ENCODE peak calls at places on chromosomes 2 and 18, in four cellular contexts. One of them, this sample, is unnamed.

GRCh38 chr2:162890690-162891311 is 52.2 kb upstream of the KCNH7 start:
- DNase-seq in HepG2: peak; percentile 62
- DNase-seq in GM12878: peak; percentile 11
- DNase-seq in K562: peak; percentile 42
- DNase-seq in this sample: peak; percentile 75

GRCh38 chr2:60884795-60885194 is 3.4 kb downstream of the REL start:
- DNase-seq in K562: no peak
- DNase-seq in HepG2: no peak
- DNase-seq in GM12878: no peak
- DNase-seq in this sample: no peak

GRCh38 chr18:32478317-32478716 is 7.6 kb upstream of the GAREM1 start:
- DNase-seq in K562: no peak
- DNase-seq in GM12878: no peak
- DNase-seq in HepG2: no peak
- DNase-seq in this sample: no peak

GRCh38 chr2:110106642-110107041 is 9.0 kb downstream of the MALL start:
- DNase-seq in K562: no peak
- DNase-seq in HepG2: no peak
- DNase-seq in GM12878: no peak
- DNase-seq in this sample: peak; percentile 58

GRCh38 chr2:43105586-43106562 is 120.5 kb downstream of the ZFP36L2 start:
- DNase-seq in GM12878: peak; percentile 35
- DNase-seq in K562: peak; percentile 81
- DNase-seq in HepG2: peak; percentile 44
- DNase-seq in this sample: peak; percentile 45

GRCh38 chr2:240857039-240858008 is 11.3 kb upstream of the AGXT start:
- DNase-seq in K562: no peak
- DNase-seq in HepG2: peak; percentile 94
- DNase-seq in GM12878: no peak
- DNase-seq in this sample: no peak

GRCh38 chr2:11710632-11711381 is 35.6 kb upstream of the LPIN1 start:
- DNase-seq in HepG2: no peak
- DNase-seq in GM12878: no peak
- DNase-seq in K562: no peak
- DNase-seq in this sample: no peak

GRCh38 chr2:10918661-10919414 is 7.1 kb downstream of the KCNF1 start:
- DNase-seq in GM12878: no peak
- DNase-seq in K562: peak; percentile 41
- DNase-seq in HepG2: no peak
- DNase-seq in this sample: no peak

GRCh38 chr2:170465241-170465640 is 249.9 kb upstream of the SP5 start:
- DNase-seq in K562: no peak
- DNase-seq in GM12878: no peak
- DNase-seq in HepG2: peak; percentile 68
- DNase-seq in this sample: no peak
- TF ChIP-seq SMC3 in K562: no peak
- TF ChIP-seq SMC3 in GM12878: no peak
- TF ChIP-seq SMC3 in HepG2: no peak
- TF ChIP-seq SMC3 in this sample: no peak

DNA sequence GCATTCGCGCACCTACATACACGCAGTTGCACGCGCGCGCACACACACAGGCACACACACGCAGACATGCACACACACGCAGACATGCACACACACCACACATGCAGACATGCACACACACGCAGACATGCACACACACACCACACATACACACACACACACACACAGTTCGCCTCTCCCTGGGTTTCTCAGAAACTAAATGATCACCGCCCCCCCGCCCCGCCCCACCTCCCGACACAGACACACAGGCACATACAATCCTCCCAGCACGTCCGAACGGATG is 1.1 kb downstream of the EPHA4 start:
- DNase-seq in K562: no peak
- DNase-seq in GM12878: no peak
- DNase-seq in HepG2: no peak
- DNase-seq in this sample: no peak
- TF ChIP-seq MAX in K562: no peak
- TF ChIP-seq MAX in GM12878: no peak
- TF ChIP-seq MAX in HepG2: no peak
- TF ChIP-seq MAX in this sample: no peak

GRCh38 chr2:171287606-171288005 is 126.9 kb upstream of the TLK1 start:
- DNase-seq in K562: no peak
- DNase-seq in GM12878: no peak
- DNase-seq in HepG2: no peak
- DNase-seq in this sample: no peak
- TF ChIP-seq BHLHE40 in K562: no peak
- TF ChIP-seq BHLHE40 in GM12878: no peak
- TF ChIP-seq BHLHE40 in HepG2: no peak
- TF ChIP-seq BHLHE40 in this sample: no peak

DNA sequence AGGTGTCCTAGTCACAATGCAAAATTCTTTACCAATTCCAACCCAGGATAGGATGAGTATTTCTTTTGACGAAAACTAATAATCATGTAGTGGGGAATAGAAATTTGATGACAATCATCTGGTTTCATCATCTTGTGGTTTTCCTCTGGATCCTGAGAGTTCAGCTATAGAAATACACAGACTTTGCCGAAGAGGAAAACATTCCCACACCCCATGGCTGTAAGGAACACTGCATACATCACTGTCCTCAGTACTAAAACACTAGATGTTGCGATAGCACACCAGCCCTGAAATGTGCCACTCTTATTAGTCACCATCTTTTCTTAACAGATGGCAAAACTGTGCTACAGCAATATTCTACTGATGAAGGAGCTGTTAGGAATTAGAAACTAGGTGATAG is 29.4 kb downstream of the CERKL start:
- DNase-seq in K562: no peak
- DNase-seq in HepG2: no peak
- DNase-seq in GM12878: no peak
- DNase-seq in this sample: no peak
- TF ChIP-seq SMC3 in K562: no peak
- TF ChIP-seq SMC3 in HepG2: no peak
- TF ChIP-seq SMC3 in GM12878: no peak
- TF ChIP-seq SMC3 in this sample: no peak

DNA sequence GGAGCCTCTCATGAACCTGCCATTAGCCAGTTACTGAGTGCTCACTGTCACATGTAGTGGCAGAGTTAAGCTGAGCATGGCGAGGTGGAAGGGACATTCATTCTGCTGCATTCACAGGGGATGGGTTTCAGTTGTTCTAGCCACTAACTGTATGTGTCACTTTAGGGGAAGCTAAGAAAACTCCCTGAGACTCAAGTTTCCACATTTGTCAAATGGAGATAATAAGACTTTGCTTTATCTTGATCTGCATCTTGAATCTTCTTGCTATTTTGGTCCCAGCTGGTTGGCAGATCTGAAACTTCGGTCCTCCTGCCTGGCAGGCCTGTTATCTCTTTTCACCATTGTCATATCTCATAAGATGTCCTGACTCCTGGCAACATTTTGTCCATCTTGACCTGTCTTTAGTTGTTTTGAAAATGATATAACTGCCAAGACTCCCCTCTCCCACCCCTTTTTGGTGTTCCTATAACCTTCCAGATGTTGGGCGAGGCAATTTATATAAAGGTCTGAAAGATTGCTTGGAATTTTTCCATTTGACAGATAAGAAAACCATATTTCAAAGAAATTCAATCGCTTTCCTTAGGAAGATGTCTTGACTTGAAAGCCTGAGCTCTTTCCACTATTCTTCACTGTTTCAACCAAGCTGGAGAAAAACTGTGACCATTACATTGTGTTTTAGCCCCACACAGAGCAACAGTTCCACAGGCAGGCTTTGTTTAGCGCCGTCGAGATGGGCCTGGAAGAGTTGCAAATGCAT is 33.3 kb downstream of the MYCN start:
- DNase-seq in HepG2: no peak
- DNase-seq in K562: no peak
- DNase-seq in GM12878: no peak
- DNase-seq in this sample: no peak
- TF ChIP-seq MAX in HepG2: no peak
- TF ChIP-seq MAX in K562: no peak
- TF ChIP-seq MAX in GM12878: no peak
- TF ChIP-seq MAX in this sample: no peak

This sample was measured in A549.